ENCODE peak calls at places on chromosomes 16 and 17, in six cellular contexts. A is astrocyte of the spinal cord, O is HFF-Myc, E is IMR-90, V is lower leg skin, T is cardiac muscle cell. Q is an unnamed sample.

GRCh38 chr17:33328129-33328528 is 35.0 kb upstream of the ASIC2 start:
- DNase-seq in A (no peak), O (no peak), E (peak; percentile 4), V (no peak), T (peak; percentile 2), Q (peak; percentile 27)

GRCh38 chr16:88726408-88726749 is 20.1 kb downstream of the CTU2 start:
- DNase-seq in A (no peak), O (no peak), E (no peak), V (no peak), T (no peak), Q (no peak)

GRCh38 chr16:25051446-25052160 is 36.4 kb upstream of the ARHGAP17 start:
- DNase-seq in A (peak; percentile 26), O (no peak), E (peak; percentile 84), V (no peak), T (peak; percentile 37), Q (peak; percentile 87)

GRCh38 chr17:67573987-67574657 is 143.6 kb upstream of the NOL11 start:
- DNase-seq in A (no peak), O (no peak), E (no peak), V (no peak), T (no peak), Q (no peak)

GRCh38 chr17:77353684-77354419 is 213.1 kb downstream of the SEC14L1 start:
- DNase-seq in A (no peak), O (no peak), E (peak; percentile 53), V (peak; percentile 57), T (peak; percentile 17), Q (no peak)

GRCh38 chr17:76492989-76493501 is 8.2 kb downstream of the RHBDF2 start:
- DNase-seq in A (peak; percentile 87), O (no peak), E (peak; percentile 93), V (no peak), T (peak; percentile 80), Q (peak; percentile 71)

GRCh38 chr16:79599256-79599836 is 1.2 kb downstream of the MAF start:
- DNase-seq in A (no peak), O (no peak), E (no peak), V (no peak), T (peak; percentile 4), Q (no peak)

GRCh38 chr16:84518804-84519341 is 14.4 kb upstream of the MEAK7 start:
- DNase-seq in A (no peak), O (no peak), E (no peak), V (no peak), T (no peak), Q (no peak)

GRCh38 chr16:50841081-50841886 is 99.4 kb downstream of the CYLD start:
- DNase-seq in A (no peak), O (no peak), E (no peak), V (peak; percentile 81), T (peak; percentile 47), Q (peak; percentile 8)

GRCh38 chr17:77285594-77286390 is 145.0 kb downstream of the SEC14L1 start:
- DNase-seq in A (peak; percentile 82), O (no peak), E (peak; percentile 89), V (no peak), T (peak; percentile 95), Q (peak; percentile 98)

GRCh38 chr17:410674-411401 is 58.2 kb upstream of the RPH3AL start:
- DNase-seq in A (peak; percentile 8), O (peak; percentile 2), E (peak; percentile 12), V (no peak), T (peak; percentile 9), Q (peak; percentile 14)

GRCh38 chr16:84916850-84917249 is 94.5 kb downstream of the ZDHHC7 start:
- DNase-seq in A (no peak), O (no peak), E (no peak), V (no peak), T (no peak), Q (no peak)

GRCh38 chr16:85970712-85971220 is 71.8 kb downstream of the IRF8 start:
- DNase-seq in A (no peak), O (no peak), E (peak; percentile 0), V (no peak), T (no peak), Q (peak; percentile 2)

GRCh38 chr17:48131216-48131824 is 23.8 kb downstream of the SNX11 start:
- DNase-seq in A (peak; percentile 63), O (no peak), E (peak; percentile 66), V (peak; percentile 52), T (peak; percentile 78), Q (peak; percentile 68)

GRCh38 chr17:81537856-81538555 is 9.8 kb downstream of the FSCN2 start:
- DNase-seq in A (no peak), O (no peak), E (no peak), V (no peak), T (no peak), Q (no peak)

GRCh38 chr16:27234603-27235002 is 31.3 kb downstream of the KDM8 start:
- DNase-seq in A (no peak), O (no peak), E (no peak), V (no peak), T (no peak), Q (no peak)

GRCh38 chr16:27235938-27236245 is 32.6 kb downstream of the KDM8 start:
- DNase-seq in A (no peak), O (no peak), E (no peak), V (no peak), T (no peak), Q (no peak)

GRCh38 chr16:27236635-27237228 is 31.8 kb downstream of the NSMCE1 start:
- DNase-seq in A (no peak), O (no peak), E (no peak), V (no peak), T (no peak), Q (no peak)

GRCh38 chr16:27234171-27234570 is 30.8 kb downstream of the KDM8 start:
- DNase-seq in A (no peak), O (no peak), E (no peak), V (no peak), T (no peak), Q (no peak)

GRCh38 chr16:27235055-27235937 is 32.0 kb downstream of the KDM8 start:
- DNase-seq in A (peak; percentile 92), O (peak; percentile 80), E (peak; percentile 85), V (peak; percentile 99), T (peak; percentile 96), Q (peak; percentile 76)
- H3K4me3 ChIP-seq in A (no peak overlapping the region), O (no peak overlapping the region), E (no peak overlapping the region), V (no peak overlapping the region), T (no peak overlapping the region), Q (no peak overlapping the region)

DNA sequence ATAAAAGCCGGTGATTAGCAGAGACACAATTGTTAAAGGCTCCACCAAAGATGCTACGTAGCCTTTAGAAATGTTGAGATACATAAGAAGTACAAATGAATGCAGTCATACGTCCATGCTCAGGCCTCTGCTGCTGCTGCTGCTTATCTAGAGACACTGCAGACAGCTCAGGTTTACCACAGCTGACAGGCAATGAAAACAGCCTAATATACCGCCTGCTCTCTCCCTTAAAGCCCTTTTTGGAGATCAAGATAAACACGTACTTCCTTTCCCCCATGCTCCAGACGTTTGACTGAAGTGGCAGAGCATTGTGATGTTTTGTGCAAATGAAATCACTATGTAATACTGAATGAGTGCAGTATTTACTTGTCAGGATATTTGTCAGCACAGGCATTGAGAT is 185.3 kb downstream of the AATF start:
- DNase-seq in A (no peak), O (no peak), E (peak; percentile 10), V (no peak), T (no peak), Q (no peak)
- TF ChIP-seq CTCF in A (no peak), O (no peak), E (no peak), V (no peak), T (no peak), Q (no peak)

GRCh38 chr17:55416000-55416399 is 5.6 kb downstream of the MMD start:
- DNase-seq in A (no peak), O (no peak), E (no peak), V (no peak), T (no peak), Q (no peak)
- H3K4me3 ChIP-seq in A (no peak overlapping the region), O (no peak overlapping the region), E (no peak overlapping the region), V (no peak overlapping the region), T (peak overlapping the region; percentile 2), Q (no peak overlapping the region)

GRCh38 chr17:61556224-61557188 is 34.5 kb downstream of the NACA2 start:
- DNase-seq in A (peak; percentile 15), O (no peak), E (peak; percentile 24), V (no peak), T (peak; percentile 24), Q (no peak)

GRCh38 chr17:61554209-61554608 is 36.8 kb downstream of the NACA2 start:
- DNase-seq in A (no peak), O (no peak), E (no peak), V (no peak), T (no peak), Q (no peak)

GRCh38 chr17:61555127-61555531 is 35.9 kb downstream of the NACA2 start:
- DNase-seq in A (no peak), O (no peak), E (no peak), V (no peak), T (no peak), Q (no peak)

GRCh38 chr17:61547113-61547512 is 43.9 kb downstream of the NACA2 start:
- DNase-seq in A (no peak), O (no peak), E (no peak), V (no peak), T (no peak), Q (no peak)

GRCh38 chr17:61551255-61551742 is 39.7 kb downstream of the NACA2 start:
- DNase-seq in A (peak; percentile 45), O (peak; percentile 25), E (peak; percentile 67), V (no peak), T (peak; percentile 69), Q (peak; percentile 45)
- TF ChIP-seq CTCF in A (peak; percentile 73), O (peak; percentile 51), E (peak; percentile 88), V (no peak), T (peak; percentile 72), Q (peak; percentile 66)

Q was measured in epithelial cell of esophagus.